ENCODE peak calls at places on chromosomes 1 and 21, in nine cellular contexts. M, K, O, Y, I, N, E, Q and D are unnamed samples.

GRCh38 chr1:9442986-9443385 is 96.3 kb upstream of the SLC25A33 start:
- DNase-seq in O (no peak), Y (no peak), I (no peak), K (no peak), Q (no peak), E (no peak), N (no peak), M (no peak), D (no peak)

GRCh38 chr1:1842360-1843146 is 48.3 kb downstream of the GNB1 start:
- DNase-seq in E (no peak), M (no peak), O (no peak), N (no peak), K (no peak), Q (no peak), I (no peak), Y (peak; percentile 96), D (no peak)

GRCh38 chr1:11797525-11798216 is 8.1 kb downstream of the MTHFR start:
- DNase-seq in M (no peak), E (no peak), Q (no peak), O (no peak), Y (no peak), N (no peak), K (no peak), I (no peak), D (no peak)

GRCh38 chr1:58815069-58815679 is 31.3 kb upstream of the JUN start:
- DNase-seq in O (peak; percentile 72), M (peak; percentile 87), I (peak; percentile 83), Q (peak; percentile 87), E (peak; percentile 88), N (peak; percentile 87), K (peak; percentile 29), Y (peak; percentile 72), D (peak; percentile 81)

GRCh38 chr21:19683492-19683891 is 1279.9 kb upstream of the TMPRSS15 start:
- DNase-seq in I (no peak), Y (no peak), M (no peak), O (no peak), E (no peak), N (no peak), K (no peak), Q (no peak), D (no peak)

GRCh38 chr1:235404190-235404589 is 37.0 kb downstream of the TBCE start:
- DNase-seq in Y (no peak), K (no peak), M (no peak), I (no peak), O (peak; percentile 38), Q (no peak), E (no peak), N (no peak), D (no peak)

GRCh38 chr1:44220755-44221154 is 7.5 kb downstream of the DMAP1 start:
- DNase-seq in E (no peak), O (no peak), Q (no peak), I (no peak), M (no peak), K (no peak), N (no peak), Y (peak; percentile 85), D (peak; percentile 13)

GRCh38 chr1:43812579-43812978 is 105.2 kb downstream of the ST3GAL3 start:
- DNase-seq in I (no peak), K (no peak), M (no peak), Q (no peak), O (no peak), Y (no peak), N (no peak), E (no peak), D (no peak)

GRCh38 chr21:28537371-28538079 is 455.2 kb downstream of the LTN1 start:
- DNase-seq in I (no peak), K (peak; percentile 99), N (no peak), Q (no peak), M (peak; percentile 96), E (no peak), O (peak; percentile 68), Y (no peak), D (no peak)

GRCh38 chr1:81832573-81832972 is 31.8 kb downstream of the ADGRL2 start:
- DNase-seq in N (no peak), Y (no peak), M (peak; percentile 73), I (no peak), E (no peak), Q (no peak), K (no peak), O (no peak), D (no peak)

GRCh38 chr1:50735443-50735842 is 224.6 kb downstream of the FAF1 start:
- DNase-seq in I (peak; percentile 35), Q (no peak), M (no peak), Y (peak; percentile 33), N (no peak), E (no peak), O (peak; percentile 8), K (no peak), D (peak; percentile 21)

GRCh38 chr21:45413922-45414321 is 9.0 kb downstream of the COL18A1 start:
- DNase-seq in O (no peak), M (no peak), K (no peak), E (no peak), Y (no peak), I (no peak), Q (no peak), N (no peak), D (no peak)

GRCh38 chr1:13965770-13966398 is 265.9 kb downstream of the PRDM2 start:
- DNase-seq in I (peak; percentile 21), K (no peak), Y (peak; percentile 20), N (peak; percentile 78), Q (peak; percentile 46), O (peak; percentile 78), M (no peak), E (peak; percentile 41), D (peak; percentile 29)

GRCh38 chr1:83882906-83883305 is 116.0 kb downstream of the TTLL7 start:
- DNase-seq in N (no peak), O (peak; percentile 20), Q (no peak), Y (peak; percentile 2), E (no peak), K (peak; percentile 45), M (no peak), I (no peak), D (no peak)

GRCh38 chr21:37605006-37605405 is 238.4 kb downstream of the DYRK1A start:
- DNase-seq in Q (no peak), M (no peak), O (no peak), Y (no peak), I (no peak), E (no peak), N (no peak), K (no peak), D (no peak)

GRCh38 chr1:55420866-55421265 is 205.7 kb upstream of the USP24 start:
- DNase-seq in E (no peak), O (no peak), M (no peak), Y (no peak), I (no peak), K (no peak), Q (no peak), N (no peak), D (no peak)

GRCh38 chr1:201331166-201331565 is 46.3 kb downstream of the TNNT2 start:
- DNase-seq in Y (no peak), N (no peak), M (no peak), K (no peak), O (no peak), I (no peak), Q (no peak), E (no peak), D (no peak)

GRCh38 chr21:41824466-41825207 is 54.5 kb downstream of the PRDM15 start:
- DNase-seq in M (no peak), N (no peak), E (no peak), O (no peak), Q (no peak), K (no peak), I (no peak), Y (no peak), D (no peak)

DNA sequence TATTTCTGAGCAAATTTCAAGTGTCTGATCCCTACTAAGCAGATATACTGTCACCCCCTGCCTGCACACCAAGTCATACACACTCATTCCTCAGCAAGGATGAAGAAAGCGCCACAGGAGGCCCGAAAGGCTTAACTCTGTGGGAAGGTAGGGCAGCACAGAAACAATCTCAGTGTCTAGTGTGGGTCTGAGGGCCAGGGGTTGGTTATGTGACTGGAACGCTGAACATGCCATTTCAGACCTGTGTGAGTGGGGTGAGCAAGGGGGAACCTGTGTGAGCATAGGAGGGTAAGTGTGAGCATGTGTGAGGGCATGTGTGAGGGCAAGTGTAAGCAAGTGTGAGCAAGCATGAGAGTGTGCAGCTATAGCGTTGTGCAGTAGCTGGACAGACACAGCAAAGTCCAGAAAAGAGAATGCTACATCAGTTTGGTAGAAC is 6.2 kb downstream of the ITPKB start:
- DNase-seq in O (no peak), E (no peak), Q (no peak), N (no peak), K (no peak), I (no peak), Y (no peak), M (no peak), D (no peak)
- TF ChIP-seq CTCF in O (no peak), E (no peak), Q (no peak), N (no peak), K (no peak), I (no peak), Y (peak; percentile 44), M (no peak), D (no peak)

GRCh38 chr1:15364740-15365139 is 44.9 kb upstream of the EFHD2 start:
- DNase-seq in I (no peak), Q (no peak), O (peak; percentile 36), Y (no peak), E (no peak), K (no peak), M (no peak), N (no peak), D (no peak)
- TF ChIP-seq CTCF in I (no peak), Q (no peak), O (no peak), Y (no peak), E (no peak), K (no peak), M (no peak), N (no peak), D (no peak)

GRCh38 chr1:152186556-152187285 is 27.7 kb upstream of the RPTN start:
- DNase-seq in I (no peak), Y (no peak), E (no peak), M (no peak), O (no peak), K (no peak), Q (no peak), N (no peak), D (no peak)

GRCh38 chr1:152185544-152186391 is 26.7 kb upstream of the RPTN start:
- DNase-seq in K (peak; percentile 38), O (peak; percentile 64), E (no peak), Q (peak; percentile 69), N (no peak), Y (peak; percentile 58), I (peak; percentile 43), M (no peak), D (peak; percentile 38)

GRCh38 chr1:152182942-152183341 is 23.9 kb upstream of the RPTN start:
- DNase-seq in Y (no peak), K (no peak), I (no peak), Q (no peak), N (no peak), M (peak; percentile 60), O (peak; percentile 79), E (no peak), D (no peak)

GRCh38 chr1:152179566-152179965 is 20.5 kb upstream of the RPTN start:
- DNase-seq in N (no peak), Q (no peak), O (no peak), K (no peak), I (no peak), Y (no peak), E (no peak), M (no peak), D (no peak)

GRCh38 chr1:152182431-152182830 is 23.4 kb upstream of the RPTN start:
- DNase-seq in Q (no peak), M (no peak), K (no peak), I (no peak), O (no peak), N (no peak), Y (no peak), E (no peak), D (no peak)
- TF ChIP-seq CTCF in Q (peak; percentile 34), M (peak; percentile 18), K (peak; percentile 33), I (peak; percentile 43), O (no peak), N (peak; percentile 14), Y (peak; percentile 51), E (no peak), D (peak; percentile 53)

GRCh38 chr1:33168556-33169289 is 13.1 kb downstream of the TRIM62 start:
- DNase-seq in I (no peak), O (no peak), N (no peak), K (no peak), Y (no peak), M (no peak), E (no peak), Q (no peak), D (no peak)
- TF ChIP-seq CTCF in I (no peak), O (no peak), N (peak; percentile 36), K (no peak), Y (no peak), M (no peak), E (no peak), Q (no peak), D (no peak)